ENCODE peak calls at places on chromosomes 5 and 9, in five cellular contexts. D is heart left ventricle, F is cardiac muscle cell, S is K562, O is tibial nerve. Y is an unnamed sample. For H3K9me3, the result is how much of the 10 kb centered on the place peaks cover.

GRCh38 chr9:84817011-84817410 is 147.5 kb downstream of the NTRK2 start:
- DNase-seq in F (no peak), D (no peak), O (no peak), S (no peak), Y (no peak)

GRCh38 chr5:176890455-176891330 is 8.5 kb downstream of the HK3 start:
- DNase-seq in S (no peak), O (no peak), D (no peak), F (no peak), Y (no peak)

GRCh38 chr5:108101105-108101504 is 280.8 kb downstream of the FBXL17 start:
- DNase-seq in O (no peak), S (no peak), D (no peak), F (no peak), Y (no peak)

GRCh38 chr5:158658439-158659230 is 441.1 kb downstream of the EBF1 start:
- DNase-seq in F (no peak), D (no peak), O (no peak), S (no peak), Y (peak)

GRCh38 chr9:37952731-37953130 is 48.8 kb upstream of the SLC25A51 start:
- DNase-seq in D (no peak), F (no peak), O (no peak), S (no peak), Y (no peak)

GRCh38 chr5:67338416-67338815 is 141.8 kb upstream of the CD180 start:
- DNase-seq in D (no peak), S (no peak), F (no peak), O (no peak), Y (no peak)

GRCh38 chr5:112136773-112137172 is 282.3 kb downstream of the EPB41L4A start:
- DNase-seq in S (no peak), D (peak), O (no peak), F (no peak), Y (no peak)

GRCh38 chr9:110148384-110148783 is 59.6 kb downstream of the C9orf152 start:
- DNase-seq in D (no peak), F (no peak), O (no peak), S (no peak), Y (no peak)

GRCh38 chr9:5582835-5583195 is 46.1 kb upstream of the RIC1 start:
- DNase-seq in D (peak), F (no peak), O (peak), S (no peak), Y (no peak)

GRCh38 chr9:124384849-124385248 is 30.4 kb downstream of the PSMB7 start:
- DNase-seq in F (no peak), O (no peak), D (no peak), S (no peak), Y (no peak)

GRCh38 chr9:136122425-136123383 is 4.0 kb upstream of the TMEM250 start:
- DNase-seq in O (peak), D (peak), F (peak), S (peak), Y (peak)

GRCh38 chr9:98887918-98888510 is 55.7 kb upstream of the COL15A1 start:
- DNase-seq in S (no peak), D (no peak), O (no peak), F (peak), Y (no peak)

GRCh38 chr9:97556036-97556720 is 54.7 kb downstream of the TMOD1 start:
- DNase-seq in S (no peak), D (no peak), O (no peak), F (no peak), Y (no peak)

GRCh38 chr9:97556721-97557605 is 55.5 kb downstream of the TMOD1 start:
- DNase-seq in F (no peak), S (no peak), O (peak), D (peak), Y (no peak)

GRCh38 chr9:97553841-97554240 is 52.4 kb downstream of the TMOD1 start:
- DNase-seq in S (no peak), O (no peak), F (no peak), D (no peak), Y (no peak)

GRCh38 chr9:97554566-97555075 is 53.2 kb downstream of the TMOD1 start:
- DNase-seq in D (no peak), O (no peak), F (no peak), S (no peak), Y (no peak)

GRCh38 chr9:97555164-97555563 is 53.7 kb downstream of the TMOD1 start:
- DNase-seq in F (no peak), D (peak), O (peak), S (no peak), Y (peak)
- TF ChIP-seq CTCF in F (no peak), D (no peak), O (no peak), S (no peak), Y (no peak)

DNA sequence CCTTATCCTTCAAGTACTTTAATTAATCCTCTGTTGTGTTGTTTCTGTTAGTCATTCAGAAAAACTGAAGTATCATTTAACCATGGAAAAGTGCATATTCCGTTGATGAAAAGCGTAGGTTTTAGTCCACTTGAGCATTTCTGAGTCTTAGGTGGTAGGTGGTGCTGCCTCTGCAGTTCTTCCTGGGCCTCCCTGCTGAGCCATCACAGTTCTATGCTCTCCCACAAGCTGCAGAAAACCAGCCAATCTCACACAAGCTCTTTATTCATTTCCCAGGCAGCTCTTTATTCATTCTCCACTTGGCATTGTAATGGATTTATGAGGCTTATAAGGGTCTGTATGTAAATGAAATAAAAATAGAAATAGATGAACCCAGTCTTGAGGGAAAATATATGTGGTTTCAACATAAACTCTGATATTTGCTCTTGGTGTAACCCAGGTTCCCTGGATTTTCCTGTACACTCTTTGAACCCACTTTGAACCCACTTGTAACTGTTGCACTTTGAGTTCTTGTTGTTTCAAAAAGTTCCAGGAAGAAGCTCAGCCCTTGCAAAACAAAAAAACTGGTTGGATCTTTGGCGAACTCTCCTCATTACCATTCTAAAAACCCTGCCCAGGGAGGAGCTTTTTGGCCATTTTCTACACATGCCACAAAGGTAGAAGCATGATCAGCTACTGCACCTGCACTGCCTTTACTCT is 56.0 kb downstream of the ZNF510 start:
- DNase-seq in F (no peak), D (no peak), O (no peak), S (no peak), Y (no peak)
- H3K9me3 ChIP-seq in F (under half), D (under half), O (under half), S (under half), Y (under half)

DNA sequence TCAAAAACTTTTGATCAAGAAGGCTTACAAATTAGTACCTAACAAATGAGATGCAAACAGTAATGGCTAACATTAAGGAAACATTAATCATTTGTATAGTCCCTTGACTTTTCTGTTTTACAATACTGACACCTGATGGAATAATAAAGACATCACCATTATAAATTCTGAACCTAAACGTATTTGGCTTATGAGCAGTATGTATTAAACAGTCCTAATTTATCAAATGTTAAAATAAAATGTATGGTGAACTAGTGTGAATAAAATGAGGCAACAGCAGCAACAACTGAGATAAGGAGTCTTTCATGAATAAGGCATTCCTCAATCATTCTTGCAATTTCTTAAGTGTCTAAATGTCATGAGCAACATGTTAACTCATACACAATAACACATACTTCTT is 6.0 kb downstream of the PUM3 start:
- DNase-seq in F (no peak), S (no peak), D (no peak), O (no peak), Y (no peak)
- TF ChIP-seq CTCF in F (peak), S (no peak), D (peak), O (peak), Y (peak)

DNA sequence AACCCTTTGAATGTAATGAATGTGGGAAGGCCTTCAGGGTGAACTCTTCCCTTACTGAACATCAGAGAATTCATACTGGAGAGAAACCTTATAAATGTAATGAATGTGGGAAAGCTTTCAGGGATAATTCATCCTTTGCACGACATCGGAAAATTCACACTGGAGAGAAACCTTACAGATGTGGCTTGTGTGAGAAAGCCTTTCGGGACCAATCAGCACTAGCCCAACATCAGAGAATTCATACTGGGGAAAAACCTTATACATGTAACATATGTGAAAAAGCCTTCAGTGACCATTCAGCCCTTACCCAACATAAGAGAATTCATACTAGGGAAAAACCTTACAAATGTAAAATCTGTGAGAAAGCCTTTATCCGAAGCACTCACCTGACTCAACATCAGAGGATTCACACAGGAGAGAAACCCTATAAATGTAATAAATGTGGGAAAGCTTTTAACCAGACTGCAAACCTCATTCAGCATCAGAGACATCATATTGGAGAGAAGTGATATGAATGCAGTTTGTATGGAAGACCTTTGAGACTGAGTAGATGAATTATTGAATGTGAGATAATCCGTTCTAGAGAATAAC is 24.6 kb downstream of the ZNF454 start:
- DNase-seq in O (no peak), F (no peak), S (no peak), D (no peak), Y (no peak)
- H3K9me3 ChIP-seq in O (under half), F (under half), S (under half), D (half or more), Y (under half)

DNA sequence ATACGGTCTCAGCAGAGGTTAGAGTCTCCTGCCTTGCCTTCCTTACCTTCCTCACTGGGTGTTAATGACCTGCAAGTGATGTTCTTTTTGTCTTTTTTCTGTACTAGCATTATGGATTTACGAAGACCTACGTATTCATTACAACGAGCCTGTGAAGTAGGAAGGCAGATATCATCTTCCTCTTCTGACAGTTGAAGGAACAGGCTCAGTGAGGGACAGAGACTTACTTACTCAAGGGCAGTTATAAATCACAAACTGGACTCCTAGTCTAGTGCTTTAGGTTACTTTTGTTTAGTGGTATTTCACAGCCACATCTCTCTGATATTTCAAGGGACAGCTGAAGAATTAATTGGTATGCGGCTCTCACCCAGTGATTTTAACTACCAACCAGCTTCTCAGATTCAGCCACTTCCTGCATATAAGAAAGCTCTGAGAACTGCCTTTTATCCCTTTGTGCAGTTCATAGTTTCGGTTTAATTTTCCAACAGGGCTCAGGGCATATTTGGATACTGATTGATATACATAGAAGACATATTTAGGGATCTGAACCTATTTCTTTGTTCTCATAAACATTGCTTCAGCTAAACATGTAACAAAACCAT is 85.1 kb upstream of the CKMT2 start:
- DNase-seq in O (no peak), S (no peak), F (no peak), D (no peak), Y (no peak)
- TF ChIP-seq CTCF in O (no peak), S (no peak), F (no peak), D (no peak), Y (no peak)

GRCh38 chr5:54620583-54620933 is 103.0 kb downstream of the SNX18 start:
- DNase-seq in O (no peak), S (no peak), F (no peak), D (no peak), Y (no peak)
- H3K9me3 ChIP-seq in O (under half), S (under half), F (under half), D (under half), Y (under half)

DNA sequence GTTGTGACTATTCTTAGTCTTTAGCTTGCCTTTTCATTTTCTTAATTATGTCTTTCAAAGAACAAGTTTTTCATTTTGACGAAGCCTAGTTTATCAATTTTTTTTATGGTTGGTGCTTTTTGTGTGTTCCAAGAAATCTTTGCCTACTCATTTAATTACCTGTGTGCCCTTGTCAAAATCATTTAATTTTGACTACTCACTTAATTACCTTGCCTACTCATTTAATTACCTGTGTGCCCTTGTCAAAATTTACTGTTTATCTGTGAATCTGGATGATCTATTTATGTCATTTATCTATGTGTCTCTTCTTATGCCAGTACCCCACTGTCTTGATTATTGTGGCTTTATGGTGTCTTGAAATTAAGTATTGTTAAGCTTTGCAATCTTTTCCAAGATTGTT is 63.9 kb downstream of the MTAP start:
- DNase-seq in S (no peak), D (no peak), F (no peak), O (no peak), Y (no peak)
- TF ChIP-seq CTCF in S (no peak), D (no peak), F (no peak), O (no peak), Y (no peak)

Y was measured in neural progenitor cell.